ENCODE peak calls at places on chromosomes 3 and 15, in ten cellular contexts. G, Y, N, W, D, Z, Q, S, X and M are unnamed samples.

GRCh38 chr3:146065573-146066006 is 95.4 kb downstream of the PLOD2 start:
- DNase-seq in Z (peak; percentile 69), X (peak; percentile 48), Q (no peak), G (no peak), S (peak; percentile 35), N (peak; percentile 51), Y (peak; percentile 89), D (no peak), W (no peak), M (no peak)

GRCh38 chr3:57951106-57951882 is 56.9 kb upstream of the FLNB start:
- DNase-seq in S (no peak), Y (peak; percentile 78), Q (peak; percentile 81), X (peak; percentile 67), D (peak; percentile 78), Z (peak; percentile 73), N (no peak), W (peak; percentile 79), G (no peak), M (no peak)

GRCh38 chr15:33729648-33730047 is 238.6 kb upstream of the CHRM5 start:
- DNase-seq in W (no peak), N (no peak), G (no peak), S (no peak), Z (no peak), X (peak; percentile 25), D (no peak), Q (no peak), Y (peak; percentile 43), M (no peak)

GRCh38 chr15:101489236-101489632 is 273 bp downstream of the PCSK6 start:
- DNase-seq in D (peak; percentile 80), Q (peak; percentile 60), S (no peak), Z (no peak), N (no peak), G (peak; percentile 84), W (no peak), Y (peak; percentile 7), X (peak; percentile 73), M (peak; percentile 79)

GRCh38 chr3:185728630-185729334 is 96.1 kb downstream of the IGF2BP2 start:
- DNase-seq in D (no peak), G (no peak), Z (peak; percentile 81), X (no peak), Y (peak; percentile 70), W (no peak), Q (no peak), N (no peak), S (no peak), M (no peak)

GRCh38 chr3:120420360-120420759 is 30.4 kb downstream of the FSTL1 start:
- DNase-seq in Z (peak; percentile 61), G (no peak), S (no peak), Y (no peak), D (no peak), W (no peak), X (no peak), Q (no peak), N (no peak), M (no peak)

GRCh38 chr3:21912656-21913055 is 161.6 kb upstream of the ZNF385D start:
- DNase-seq in Y (peak; percentile 87), N (no peak), Q (no peak), X (no peak), S (no peak), G (no peak), W (no peak), D (no peak), Z (peak; percentile 75), M (no peak)

GRCh38 chr15:58546066-58546591 is 114.3 kb downstream of the LIPC start:
- DNase-seq in S (no peak), D (no peak), Q (no peak), W (no peak), Y (no peak), X (no peak), G (no peak), N (no peak), Z (no peak), M (no peak)

GRCh38 chr3:136733317-136733833 is 18.8 kb downstream of the STAG1 start:
- DNase-seq in Q (no peak), Z (peak; percentile 60), G (no peak), S (no peak), D (no peak), Y (no peak), N (no peak), W (no peak), X (no peak), M (no peak)

GRCh38 chr3:136731274-136731884 is 20.8 kb downstream of the STAG1 start:
- DNase-seq in D (no peak), G (no peak), W (no peak), S (no peak), X (no peak), Q (no peak), N (no peak), Y (no peak), Z (no peak), M (no peak)

GRCh38 chr3:136730595-136731273 is 21.4 kb downstream of the STAG1 start:
- DNase-seq in D (no peak), G (no peak), Y (no peak), X (no peak), Z (no peak), N (no peak), W (no peak), Q (no peak), S (no peak), M (no peak)

GRCh38 chr3:136735103-136735502 is 17.1 kb downstream of the STAG1 start:
- DNase-seq in D (no peak), X (no peak), Q (no peak), Z (no peak), W (no peak), S (no peak), G (no peak), Y (no peak), N (no peak), M (no peak)

DNA sequence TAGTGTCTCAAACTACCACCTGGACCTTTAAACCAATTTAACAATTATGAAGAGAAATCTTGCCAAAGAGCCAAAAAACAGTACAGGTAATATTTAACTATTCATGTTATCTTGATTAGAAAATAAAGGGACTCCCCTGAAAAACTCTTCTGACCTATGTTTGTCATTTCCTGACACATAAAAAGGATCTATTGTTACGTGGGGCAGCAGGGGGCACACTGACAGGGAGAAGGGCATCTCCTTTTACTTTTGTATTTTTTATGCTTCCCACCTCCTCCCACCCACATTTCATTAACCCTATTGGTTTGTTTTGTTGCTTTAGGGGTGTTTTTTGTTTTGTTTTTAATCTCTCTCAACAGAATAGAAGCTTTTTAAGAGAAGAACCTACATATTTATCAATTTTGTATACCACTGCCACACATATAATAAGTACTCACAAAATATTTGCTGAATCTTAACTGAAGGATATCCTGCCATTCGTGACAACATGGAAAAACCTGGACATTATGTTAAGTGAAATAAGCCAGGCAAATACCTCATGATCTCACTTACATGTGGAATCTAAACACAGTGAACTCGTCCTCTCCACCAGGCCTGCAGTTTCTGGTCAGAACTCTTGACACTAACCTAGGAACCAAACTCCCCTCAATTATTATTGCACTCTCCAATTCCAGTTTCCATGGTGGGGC is 17.7 kb downstream of the STAG1 start:
- DNase-seq in G (no peak), X (no peak), W (no peak), Z (no peak), Q (no peak), Y (no peak), D (no peak), N (no peak), S (no peak), M (peak; percentile 27)
- TF ChIP-seq CTCF in G (no peak), X (peak; percentile 5), W (no peak), Z (peak; percentile 13), Q (no peak), Y (peak; percentile 9), D (no peak), N (peak; percentile 1), S (no peak), M (peak; percentile 29)

GRCh38 chr3:188826574-188826973 is 345.2 kb upstream of the TPRG1 start:
- DNase-seq in D (no peak), Y (no peak), Q (no peak), Z (no peak), G (no peak), N (no peak), S (no peak), W (no peak), X (no peak), M (no peak)
- TF ChIP-seq CTCF in D (no peak), Y (no peak), Q (no peak), Z (no peak), G (no peak), N (no peak), S (no peak), W (no peak), X (no peak), M (no peak)

DNA sequence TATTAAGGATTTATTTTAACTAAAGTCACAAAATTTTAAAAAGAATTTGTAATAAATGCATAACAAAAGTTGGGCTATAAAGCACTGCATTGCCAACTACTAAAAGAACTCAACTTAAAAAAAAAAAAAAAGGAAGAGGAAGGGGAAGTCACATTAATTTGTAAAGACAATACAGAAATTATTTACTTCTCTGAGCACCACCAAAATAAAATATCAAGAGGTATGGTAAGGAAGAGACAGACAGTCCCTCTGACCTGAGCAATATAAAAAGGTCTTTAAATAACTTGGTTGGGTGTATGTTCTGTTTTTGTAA is 83.5 kb downstream of the UACA start:
- DNase-seq in N (no peak), X (no peak), Q (no peak), S (no peak), D (no peak), Y (no peak), G (no peak), Z (no peak), W (no peak), M (no peak)
- TF ChIP-seq CTCF in N (no peak), X (no peak), Q (no peak), S (no peak), D (no peak), Y (no peak), G (no peak), Z (no peak), W (no peak), M (no peak)

GRCh38 chr3:126733061-126733430 is 29.0 kb downstream of the CHCHD6 start:
- DNase-seq in Z (no peak), X (no peak), N (no peak), Y (no peak), Q (no peak), S (no peak), G (no peak), D (no peak), W (no peak), M (no peak)

GRCh38 chr3:126734324-126734723 is 30.3 kb downstream of the CHCHD6 start:
- DNase-seq in Z (no peak), G (no peak), N (no peak), X (no peak), Y (no peak), D (no peak), Q (no peak), W (no peak), S (no peak), M (no peak)

GRCh38 chr3:126732281-126733060 is 28.4 kb downstream of the CHCHD6 start:
- DNase-seq in S (no peak), W (no peak), Q (no peak), Y (peak; percentile 58), D (no peak), G (no peak), Z (no peak), N (no peak), X (no peak), M (no peak)

GRCh38 chr3:126742057-126742456 is 38.0 kb downstream of the CHCHD6 start:
- DNase-seq in N (no peak), D (no peak), X (no peak), Y (no peak), G (no peak), Z (no peak), Q (no peak), W (no peak), S (no peak), M (no peak)

DNA sequence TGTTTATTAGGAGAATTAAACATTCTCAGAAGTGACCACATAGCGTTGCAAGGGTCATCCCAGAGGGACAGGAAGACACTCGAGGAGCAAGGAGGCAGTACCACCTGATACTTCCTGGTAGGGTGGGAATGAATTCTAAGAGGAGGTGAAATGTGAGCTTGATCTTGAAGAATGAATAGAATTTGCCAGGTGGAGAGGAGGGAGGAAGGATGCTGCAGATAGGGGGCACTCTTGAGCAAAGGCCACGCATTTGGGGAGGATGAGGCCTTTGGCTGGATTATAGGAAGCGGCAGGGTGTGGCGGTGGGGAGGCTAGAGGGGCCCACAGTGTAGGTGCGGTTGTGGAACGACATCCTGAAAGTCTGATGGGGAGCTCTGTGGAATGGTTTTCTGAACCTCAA is 33.5 kb downstream of the CHCHD6 start:
- DNase-seq in X (no peak), W (no peak), Q (no peak), Y (no peak), D (no peak), G (no peak), Z (no peak), S (no peak), N (no peak), M (no peak)
- TF ChIP-seq CTCF in X (peak; percentile 14), W (no peak), Q (no peak), Y (peak; percentile 26), D (no peak), G (no peak), Z (no peak), S (peak; percentile 16), N (no peak), M (peak; percentile 25)